ENCODE peak calls at places on chromosomes 3 and 15, in five cellular contexts. One of them, this sample, is unnamed. For H3K4me1, the result is how much of the 10 kb centered on the place peaks cover.

GRCh38 chr3:189424922-189425321 is 206.3 kb upstream of the TP63 start:
- ATAC-seq in left lung: no peak
- ATAC-seq in RWPE2: no peak
- ATAC-seq in body of pancreas: no peak
- ATAC-seq in lung: no peak
- ATAC-seq in this sample: no peak

GRCh38 chr3:113559011-113559410 is 26.7 kb downstream of the SIDT1 start:
- ATAC-seq in lung: no peak
- ATAC-seq in left lung: no peak
- ATAC-seq in body of pancreas: no peak
- ATAC-seq in RWPE2: no peak
- ATAC-seq in this sample: no peak

GRCh38 chr15:77402740-77403379 is 17.0 kb downstream of the PEAK1 start:
- ATAC-seq in RWPE2: no peak
- ATAC-seq in body of pancreas: no peak
- ATAC-seq in lung: no peak
- ATAC-seq in left lung: no peak
- ATAC-seq in this sample: no peak

GRCh38 chr3:71189480-71189879 is 394.0 kb downstream of the FOXP1 start:
- ATAC-seq in left lung: no peak
- ATAC-seq in RWPE2: no peak
- ATAC-seq in body of pancreas: no peak
- ATAC-seq in lung: no peak
- ATAC-seq in this sample: no peak

GRCh38 chr3:120907659-120908029 is 361 bp upstream of the STXBP5L start:
- ATAC-seq in body of pancreas: no peak
- ATAC-seq in lung: no peak
- ATAC-seq in RWPE2: no peak
- ATAC-seq in left lung: no peak
- ATAC-seq in this sample: no peak

GRCh38 chr3:131977363-131977762 is 57.5 kb downstream of the CPNE4 start:
- ATAC-seq in lung: no peak
- ATAC-seq in body of pancreas: no peak
- ATAC-seq in RWPE2: no peak
- ATAC-seq in left lung: no peak
- ATAC-seq in this sample: no peak

GRCh38 chr3:35789039-35789438 is 149.7 kb downstream of the ARPP21 start:
- ATAC-seq in left lung: no peak
- ATAC-seq in body of pancreas: no peak
- ATAC-seq in lung: no peak
- ATAC-seq in RWPE2: no peak
- ATAC-seq in this sample: no peak

GRCh38 chr3:179716811-179717210 is 64.0 kb downstream of the USP13 start:
- ATAC-seq in body of pancreas: no peak
- ATAC-seq in left lung: peak
- ATAC-seq in RWPE2: no peak
- ATAC-seq in lung: no peak
- ATAC-seq in this sample: no peak

GRCh38 chr15:64535460-64536243 is 75.3 kb downstream of the ZNF609 start:
- ATAC-seq in body of pancreas: no peak
- ATAC-seq in left lung: peak
- ATAC-seq in lung: no peak
- ATAC-seq in RWPE2: peak
- ATAC-seq in this sample: no peak

GRCh38 chr3:138477120-138477519 is 42.7 kb downstream of the ESYT3 start:
- ATAC-seq in RWPE2: no peak
- ATAC-seq in body of pancreas: no peak
- ATAC-seq in left lung: peak
- ATAC-seq in lung: peak
- ATAC-seq in this sample: no peak

GRCh38 chr3:69541059-69541471 is 155.2 kb upstream of the FRMD4B start:
- ATAC-seq in body of pancreas: no peak
- ATAC-seq in left lung: no peak
- ATAC-seq in lung: no peak
- ATAC-seq in RWPE2: peak
- ATAC-seq in this sample: no peak

GRCh38 chr3:4568831-4569230 is 75.7 kb downstream of the ITPR1 start:
- ATAC-seq in lung: no peak
- ATAC-seq in body of pancreas: no peak
- ATAC-seq in left lung: no peak
- ATAC-seq in RWPE2: no peak
- ATAC-seq in this sample: no peak

GRCh38 chr3:42214064-42214463 is 51.9 kb downstream of the CCK start:
- ATAC-seq in left lung: peak
- ATAC-seq in body of pancreas: no peak
- ATAC-seq in lung: no peak
- ATAC-seq in RWPE2: no peak
- ATAC-seq in this sample: no peak

GRCh38 chr3:87260270-87260669 is 16.1 kb downstream of the POU1F1 start:
- ATAC-seq in body of pancreas: peak
- ATAC-seq in left lung: peak
- ATAC-seq in RWPE2: peak
- ATAC-seq in lung: no peak
- ATAC-seq in this sample: no peak

GRCh38 chr3:154932633-154933032 is 147.5 kb upstream of the MME start:
- ATAC-seq in body of pancreas: no peak
- ATAC-seq in lung: no peak
- ATAC-seq in RWPE2: no peak
- ATAC-seq in left lung: no peak
- ATAC-seq in this sample: no peak

GRCh38 chr3:171455603-171456550 is 4.3 kb downstream of the TNIK start:
- ATAC-seq in body of pancreas: peak
- ATAC-seq in RWPE2: no peak
- ATAC-seq in left lung: no peak
- ATAC-seq in lung: no peak
- ATAC-seq in this sample: no peak

GRCh38 chr3:119149484-119149883 is 3.5 kb downstream of the TEX55 start:
- ATAC-seq in body of pancreas: no peak
- ATAC-seq in lung: no peak
- ATAC-seq in RWPE2: no peak
- ATAC-seq in left lung: no peak
- ATAC-seq in this sample: no peak

GRCh38 chr3:30544811-30545210 is 61.6 kb upstream of the TGFBR2 start:
- ATAC-seq in left lung: peak
- ATAC-seq in RWPE2: peak
- ATAC-seq in body of pancreas: peak
- ATAC-seq in lung: no peak
- ATAC-seq in this sample: peak

GRCh38 chr3:150783920-150784746 is 21.2 kb upstream of the SIAH2 start:
- ATAC-seq in body of pancreas: no peak
- ATAC-seq in lung: no peak
- ATAC-seq in left lung: no peak
- ATAC-seq in RWPE2: peak
- ATAC-seq in this sample: no peak

GRCh38 chr3:125375950-125376679 is 990 bp upstream of the ZNF148 start:
- ATAC-seq in body of pancreas: no peak
- ATAC-seq in lung: no peak
- ATAC-seq in left lung: no peak
- ATAC-seq in RWPE2: peak
- ATAC-seq in this sample: no peak

GRCh38 chr3:64685331-64685799 is 2.4 kb downstream of the ADAMTS9 start:
- ATAC-seq in lung: no peak
- ATAC-seq in body of pancreas: no peak
- ATAC-seq in RWPE2: no peak
- ATAC-seq in left lung: peak
- ATAC-seq in this sample: peak

GRCh38 chr3:52406231-52406661 is 38.7 kb downstream of the SEMA3G start:
- ATAC-seq in left lung: no peak
- ATAC-seq in RWPE2: peak
- ATAC-seq in body of pancreas: no peak
- ATAC-seq in lung: no peak
- ATAC-seq in this sample: no peak

GRCh38 chr3:34386309-34386708 is 587.9 kb downstream of the PDCD6IP start:
- ATAC-seq in left lung: no peak
- ATAC-seq in body of pancreas: no peak
- ATAC-seq in RWPE2: no peak
- ATAC-seq in lung: no peak
- ATAC-seq in this sample: no peak

GRCh38 chr3:47416041-47416440 is 35.2 kb downstream of the PTPN23 start:
- ATAC-seq in RWPE2: peak
- ATAC-seq in left lung: no peak
- ATAC-seq in body of pancreas: no peak
- ATAC-seq in lung: no peak
- ATAC-seq in this sample: no peak

GRCh38 chr3:138202945-138203701 is 16.0 kb downstream of the ARMC8 start:
- ATAC-seq in lung: no peak
- ATAC-seq in left lung: no peak
- ATAC-seq in RWPE2: no peak
- ATAC-seq in body of pancreas: no peak
- ATAC-seq in this sample: no peak

GRCh38 chr15:35137175-35137574 is 52.1 kb upstream of the NANOGP8 start:
- ATAC-seq in body of pancreas: no peak
- ATAC-seq in left lung: no peak
- ATAC-seq in RWPE2: no peak
- ATAC-seq in lung: no peak
- ATAC-seq in this sample: no peak

GRCh38 chr15:35142578-35142977 is 57.5 kb upstream of the NANOGP8 start:
- ATAC-seq in lung: no peak
- ATAC-seq in left lung: no peak
- ATAC-seq in body of pancreas: no peak
- ATAC-seq in RWPE2: no peak
- ATAC-seq in this sample: no peak

GRCh38 chr15:35136552-35136951 is 51.5 kb upstream of the NANOGP8 start:
- ATAC-seq in lung: no peak
- ATAC-seq in body of pancreas: no peak
- ATAC-seq in left lung: no peak
- ATAC-seq in RWPE2: no peak
- ATAC-seq in this sample: no peak

GRCh38 chr15:35141743-35142356 is 56.8 kb upstream of the NANOGP8 start:
- ATAC-seq in lung: no peak
- ATAC-seq in body of pancreas: no peak
- ATAC-seq in RWPE2: peak
- ATAC-seq in left lung: peak
- ATAC-seq in this sample: peak

DNA sequence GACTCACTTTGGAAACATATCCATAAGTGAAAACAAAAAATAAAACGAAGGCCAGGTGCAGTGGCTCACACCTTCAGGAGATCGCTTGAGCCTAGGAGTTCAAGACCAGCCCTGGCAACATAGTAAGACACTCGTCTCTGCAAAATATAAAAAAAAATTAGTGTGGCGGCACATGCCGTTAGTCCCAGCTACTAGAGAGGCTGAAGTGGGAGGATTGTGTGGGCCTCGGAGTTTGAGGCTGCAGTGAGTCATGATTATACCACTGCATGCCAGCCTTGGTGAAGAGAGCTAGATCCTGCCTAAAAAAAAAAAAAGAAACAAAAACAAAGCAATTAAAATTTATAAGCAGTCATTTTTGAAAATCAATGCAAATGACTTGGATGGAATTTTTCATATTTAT is 54.7 kb upstream of the NANOGP8 start:
- ATAC-seq in left lung: no peak
- ATAC-seq in lung: no peak
- ATAC-seq in body of pancreas: no peak
- ATAC-seq in RWPE2: no peak
- ATAC-seq in this sample: no peak
- H3K4me1 ChIP-seq in left lung: under half
- H3K4me1 ChIP-seq in lung: under half
- H3K4me1 ChIP-seq in body of pancreas: under half
- H3K4me1 ChIP-seq in RWPE2: under half
- H3K4me1 ChIP-seq in this sample: under half

DNA sequence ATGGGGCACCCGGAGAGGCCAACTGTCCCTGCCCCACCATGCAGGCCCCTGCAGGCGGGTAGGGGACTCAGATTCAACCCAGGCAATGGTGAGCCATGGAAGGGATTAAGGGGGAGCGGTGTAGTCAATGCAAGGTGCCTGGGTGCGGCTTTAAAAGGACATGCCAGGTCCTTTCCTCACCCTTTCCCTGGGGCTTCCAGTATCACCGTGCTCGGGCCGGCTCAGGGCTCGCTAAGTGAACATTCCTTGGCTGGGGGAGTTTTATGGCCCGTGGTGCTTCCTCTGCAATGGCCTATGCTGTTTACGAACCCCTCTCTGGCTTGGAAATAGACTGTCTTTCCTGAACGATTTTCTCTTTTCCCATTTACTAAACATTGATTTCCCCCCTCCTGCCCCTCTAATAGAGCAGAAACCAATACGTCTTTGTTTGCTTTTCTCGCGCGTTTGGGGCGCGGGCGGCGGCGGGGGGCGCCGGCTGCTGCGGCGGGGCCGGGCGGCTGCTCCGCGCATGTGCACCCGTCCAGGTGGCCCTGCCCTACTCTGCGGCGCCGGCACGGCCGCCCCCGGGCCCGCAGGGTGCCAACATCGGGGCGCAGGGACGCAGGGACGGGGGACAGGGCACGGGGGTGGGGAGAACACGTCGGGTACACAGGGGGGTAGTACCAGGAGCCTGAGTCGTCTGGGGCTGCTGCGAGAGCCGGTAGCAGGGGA is 26.7 kb upstream of the CACNA2D2 start:
- ATAC-seq in RWPE2: no peak
- ATAC-seq in lung: no peak
- ATAC-seq in left lung: no peak
- ATAC-seq in body of pancreas: no peak
- ATAC-seq in this sample: no peak
- H3K4me3 ChIP-seq in RWPE2: no peak
- H3K4me3 ChIP-seq in lung: no peak
- H3K4me3 ChIP-seq in left lung: no peak
- H3K4me3 ChIP-seq in body of pancreas: no peak
- H3K4me3 ChIP-seq in this sample: peak

GRCh38 chr15:25947336-25948080 is 84.4 kb upstream of the ATP10A start:
- ATAC-seq in body of pancreas: no peak
- ATAC-seq in left lung: peak
- ATAC-seq in RWPE2: peak
- ATAC-seq in lung: no peak
- ATAC-seq in this sample: no peak
- TF ChIP-seq CTCF in body of pancreas: no peak
- TF ChIP-seq CTCF in left lung: no peak
- TF ChIP-seq CTCF in RWPE2: peak
- TF ChIP-seq CTCF in lung: no peak
- TF ChIP-seq CTCF in this sample: no peak

DNA sequence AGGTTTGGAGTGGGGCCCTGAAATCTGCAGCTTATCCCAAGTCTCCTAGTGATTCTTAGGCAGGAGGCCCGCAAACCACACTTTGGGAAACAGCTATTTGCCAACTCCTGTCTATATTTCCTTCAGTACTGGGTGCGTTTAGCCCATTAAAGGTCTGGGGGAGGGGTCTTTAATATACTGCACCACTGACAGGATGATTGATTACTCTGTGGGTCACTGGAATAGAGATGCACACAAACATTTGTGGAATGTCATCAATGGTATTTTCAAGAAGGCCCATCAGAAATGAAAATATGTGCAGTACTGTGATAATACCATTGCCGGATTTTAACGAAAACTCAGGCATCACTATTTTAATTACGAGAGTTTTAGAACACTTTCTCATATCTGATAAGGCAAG is 125.9 kb downstream of the WNT7A start:
- ATAC-seq in left lung: no peak
- ATAC-seq in body of pancreas: no peak
- ATAC-seq in RWPE2: no peak
- ATAC-seq in lung: no peak
- ATAC-seq in this sample: no peak
- H3K4me1 ChIP-seq in left lung: under half
- H3K4me1 ChIP-seq in body of pancreas: under half
- H3K4me1 ChIP-seq in RWPE2: under half
- H3K4me1 ChIP-seq in lung: under half
- H3K4me1 ChIP-seq in this sample: under half